ENCODE peak calls at places on chromosomes 5 and 9, in seven cellular contexts. I, D, J, H, E, M and T are unnamed samples.

GRCh38 chr5:32833621-32834102 is 122.5 kb downstream of the NPR3 start:
- DNase-seq in J (no peak), I (no peak), E (no peak), M (no peak), D (no peak), H (no peak), T (no peak)

GRCh38 chr9:7097785-7098420 is 340.1 kb downstream of the KDM4C start:
- DNase-seq in J (no peak), M (no peak), I (no peak), E (no peak), H (no peak), D (no peak), T (no peak)

GRCh38 chr5:172771439-172772111 is 580 bp upstream of the DUSP1 start:
- DNase-seq in I (no peak), J (no peak), D (no peak), E (no peak), H (no peak), M (peak; percentile 34), T (peak; percentile 77)

GRCh38 chr5:167853421-167853820 is 438.0 kb upstream of the WWC1 start:
- DNase-seq in H (no peak), E (no peak), J (no peak), I (no peak), M (no peak), D (no peak), T (no peak)

GRCh38 chr5:96381526-96381925 is 51.5 kb downstream of the PCSK1 start:
- DNase-seq in M (no peak), D (no peak), J (no peak), I (no peak), H (no peak), E (no peak), T (peak; percentile 8)

GRCh38 chr5:150402226-150402773 is 10.4 kb downstream of the CD74 start:
- DNase-seq in J (no peak), I (no peak), M (no peak), E (no peak), D (no peak), H (no peak), T (no peak)

GRCh38 chr9:4366649-4367330 is 66.9 kb upstream of the GLIS3 start:
- DNase-seq in E (no peak), J (peak; percentile 37), D (no peak), H (no peak), M (peak; percentile 73), I (no peak), T (peak; percentile 48)

GRCh38 chr5:90345684-90346083 is 63.9 kb downstream of the CETN3 start:
- DNase-seq in M (no peak), D (no peak), I (no peak), E (no peak), J (no peak), H (no peak), T (no peak)

GRCh38 chr5:168390491-168390890 is 95.8 kb upstream of the RARS1 start:
- DNase-seq in E (no peak), I (no peak), H (no peak), J (no peak), D (no peak), M (no peak), T (no peak)

GRCh38 chr5:171599957-171600612 is 180.6 kb downstream of the FGF18 start:
- DNase-seq in I (no peak), H (no peak), E (no peak), J (no peak), D (no peak), M (no peak), T (no peak)

GRCh38 chr9:129374651-129375050 is 196.6 kb upstream of the IER5L start:
- DNase-seq in J (no peak), D (no peak), E (no peak), M (no peak), H (no peak), I (no peak), T (no peak)

GRCh38 chr5:33371660-33372059 is 69.1 kb upstream of the TARS1 start:
- DNase-seq in D (no peak), J (no peak), M (no peak), H (no peak), E (no peak), I (no peak), T (no peak)

GRCh38 chr5:32710859-32711692 is at the start of gene NPR3:
- DNase-seq in J (peak; percentile 47), D (no peak), I (no peak), M (peak; percentile 30), E (no peak), H (no peak), T (peak; percentile 57)

GRCh38 chr5:83856898-83857297 is 136.2 kb upstream of the HAPLN1 start:
- DNase-seq in J (no peak), M (no peak), D (no peak), I (no peak), E (no peak), H (no peak), T (no peak)

GRCh38 chr5:143108498-143109128 is 294.9 kb downstream of the NR3C1 start:
- DNase-seq in D (no peak), H (no peak), M (no peak), J (peak; percentile 45), I (no peak), E (no peak), T (no peak)

GRCh38 chr5:107607656-107608368 is 62.9 kb downstream of the EFNA5 start:
- DNase-seq in D (no peak), I (no peak), M (no peak), E (no peak), H (no peak), J (no peak), T (no peak)

GRCh38 chr9:92097997-92098482 is 17.2 kb downstream of the SPTLC1 start:
- DNase-seq in J (peak; percentile 76), E (no peak), I (peak; percentile 85), H (peak; percentile 77), D (peak; percentile 47), M (peak; percentile 94), T (peak; percentile 53)

GRCh38 chr5:172525633-172526360 is 71.5 kb upstream of the SH3PXD2B start:
- DNase-seq in M (no peak), I (peak; percentile 27), E (no peak), D (no peak), J (no peak), H (no peak), T (no peak)

GRCh38 chr9:84296146-84296843 is 44.3 kb downstream of the SLC28A3 start:
- DNase-seq in D (no peak), E (no peak), H (no peak), I (no peak), M (no peak), J (no peak), T (no peak)

DNA sequence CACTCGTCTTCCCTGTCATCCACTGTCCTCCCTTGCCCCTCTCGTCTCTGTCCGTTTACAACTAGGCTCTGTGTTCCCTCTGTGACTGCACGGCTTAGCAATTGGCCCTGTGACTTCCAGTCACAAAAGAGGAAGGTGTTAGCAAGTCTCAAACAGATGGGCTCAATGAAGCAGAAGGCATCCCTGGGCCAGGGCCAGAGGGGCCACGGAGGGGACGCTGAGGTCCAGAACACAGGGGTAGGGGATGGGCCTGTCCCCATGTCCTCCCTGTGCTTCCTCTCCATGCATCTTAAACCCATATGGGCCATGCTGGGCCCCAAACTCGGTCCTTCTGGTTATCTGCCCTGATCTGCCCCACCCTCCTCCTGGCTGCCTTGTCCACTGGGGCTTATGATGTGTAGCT is at the start of gene CD72:
- DNase-seq in M (no peak), J (no peak), E (no peak), H (no peak), I (peak; percentile 83), D (no peak), T (no peak)
- TF ChIP-seq POLR2A in M (no peak), J (no peak), E (no peak), H (no peak), I (no peak), D (no peak), T (no peak)

GRCh38 chr5:111595425-111595824 is 83.1 kb upstream of the STARD4 start:
- DNase-seq in M (no peak), I (no peak), H (no peak), D (no peak), J (no peak), E (no peak), T (no peak)
- TF ChIP-seq POLR2A in M (no peak), I (no peak), H (no peak), D (no peak), J (no peak), E (no peak), T (no peak)

GRCh38 chr9:15509931-15510788 is 610 bp downstream of the PSIP1 start:
- DNase-seq in M (peak; percentile 49), I (peak; percentile 91), D (peak; percentile 45), E (peak; percentile 61), J (peak; percentile 44), H (no peak), T (peak; percentile 84)

GRCh38 chr9:15512204-15512603 is 1.4 kb upstream of the PSIP1 start:
- DNase-seq in H (no peak), D (no peak), J (no peak), M (no peak), E (no peak), I (no peak), T (peak; percentile 36)

GRCh38 chr9:15512889-15513288 is 2.1 kb upstream of the PSIP1 start:
- DNase-seq in J (no peak), I (no peak), E (no peak), D (no peak), H (no peak), M (no peak), T (no peak)

GRCh38 chr9:15513335-15513734 is 2.6 kb upstream of the PSIP1 start:
- DNase-seq in I (no peak), H (no peak), D (no peak), M (no peak), E (no peak), J (no peak), T (peak; percentile 59)

GRCh38 chr9:15510789-15511575 is at the start of gene PSIP1:
- DNase-seq in D (peak; percentile 80), J (peak; percentile 76), M (peak; percentile 81), E (peak; percentile 55), H (peak; percentile 45), I (peak; percentile 95), T (peak; percentile 93)
- TF ChIP-seq POLR2A in D (peak; percentile 73), J (peak; percentile 24), M (peak; percentile 37), E (peak; percentile 74), H (no peak), I (peak; percentile 13), T (peak; percentile 84)

GRCh38 chr9:133943036-133943780 is 48.9 kb downstream of the VAV2 start:
- DNase-seq in H (no peak), I (peak; percentile 64), M (no peak), D (no peak), E (no peak), J (no peak), T (no peak)

GRCh38 chr9:133943781-133944745 is 48.1 kb downstream of the VAV2 start:
- DNase-seq in I (peak; percentile 62), M (no peak), E (no peak), J (no peak), D (no peak), H (no peak), T (no peak)

GRCh38 chr9:133945314-133945975 is 46.7 kb downstream of the VAV2 start:
- DNase-seq in H (no peak), E (peak; percentile 90), I (peak; percentile 89), J (peak; percentile 21), D (no peak), M (no peak), T (no peak)

GRCh38 chr9:133945977-133946753 is 46.0 kb downstream of the VAV2 start:
- DNase-seq in E (no peak), D (no peak), M (no peak), I (peak; percentile 87), J (peak; percentile 20), H (no peak), T (no peak)

DNA sequence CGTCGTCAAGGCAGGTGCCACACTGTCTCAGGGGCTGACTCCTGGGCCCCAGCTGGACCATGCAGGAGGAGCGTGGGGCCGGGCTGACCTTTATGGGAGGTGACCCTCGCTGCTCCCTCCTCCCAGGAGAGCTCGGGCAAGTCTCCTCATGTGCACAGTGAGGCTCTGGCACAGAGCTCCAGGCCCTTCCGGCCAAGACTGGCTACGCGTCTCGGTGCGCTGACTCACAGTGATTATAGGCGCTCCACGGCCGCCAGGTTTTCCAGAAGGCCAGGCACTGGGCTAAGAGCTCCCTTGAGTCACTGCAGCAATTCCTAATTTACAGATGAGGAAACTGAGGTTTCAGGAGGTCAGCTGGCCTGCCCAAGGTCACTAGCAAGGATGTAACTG is 47.4 kb downstream of the VAV2 start:
- DNase-seq in I (peak; percentile 74), J (peak; percentile 84), M (no peak), E (no peak), D (peak; percentile 69), H (peak; percentile 56), T (no peak)
- TF ChIP-seq POLR2A in I (no peak), J (no peak), M (no peak), E (no peak), D (no peak), H (no peak), T (no peak)